ENCODE peak calls at places on chromosomes 16 and 17, in ten cellular contexts. F is ecto neural progenitor cell; S is SK-N-DZ; H is NCI-H1048; M is MV-4-11; Q is activated CD4-positive, alpha-beta T cell treated with anti-CD3 and anti-CD28 coated beads, Interleukin-2, amount 50 U/mL, for 48 hours; A is islet precursor cell; T is activated effector memory CD4-positive, alpha-beta T cell treated with anti-CD3 and anti-CD28 coated beads, Interleukin-2, amount 50 U/mL, for 16 hours; B is NT2/D1; U is thoracic aorta. N is an unnamed sample.

GRCh38 chr17:79657861-79658810 is 47.3 kb upstream of the RBFOX3 start:
- DNase-seq in T (no peak), H (no peak), B (no peak), F (peak), U (no peak), A (peak), Q (no peak), S (no peak), M (no peak), N (no peak)

GRCh38 chr16:76428858-76429257 is 151.7 kb downstream of the CNTNAP4 start:
- DNase-seq in F (no peak), B (no peak), M (peak), A (no peak), U (no peak), H (no peak), T (no peak), Q (no peak), S (no peak), N (no peak)

GRCh38 chr16:66894055-66894454 is 13.7 kb downstream of the PDP2 start:
- DNase-seq in H (no peak), T (no peak), A (no peak), S (no peak), F (no peak), Q (no peak), B (no peak), M (no peak), U (no peak), N (no peak)

GRCh38 chr16:67549240-67549639 is 13.1 kb upstream of the CTCF start:
- DNase-seq in F (no peak), M (no peak), S (no peak), Q (no peak), T (no peak), H (no peak), U (no peak), A (no peak), B (no peak), N (no peak)

GRCh38 chr16:57945740-57946138 is 25.2 kb downstream of the CNGB1 start:
- DNase-seq in A (no peak), F (no peak), M (no peak), S (peak), H (no peak), Q (no peak), U (no peak), T (no peak), B (no peak), N (no peak)

GRCh38 chr17:57876023-57876865 is 26.4 kb upstream of the MRPS23 start:
- DNase-seq in H (no peak), M (no peak), U (no peak), S (no peak), F (no peak), Q (no peak), B (no peak), T (no peak), A (peak), N (no peak)

GRCh38 chr17:80468222-80468621 is 8.2 kb downstream of the NPTX1 start:
- DNase-seq in U (no peak), F (peak), B (no peak), S (no peak), T (no peak), Q (no peak), A (peak), H (no peak), M (no peak), N (no peak)

GRCh38 chr17:63774141-63774981 is at the start of gene DDX42:
- DNase-seq in B (peak), F (peak), A (peak), M (peak), S (peak), T (peak), U (peak), Q (peak), H (no peak), N (peak)

GRCh38 chr17:38687291-38687690 is 12.5 kb upstream of the EPOP start:
- DNase-seq in A (no peak), M (no peak), S (no peak), U (no peak), B (no peak), H (no peak), F (no peak), T (no peak), Q (no peak), N (no peak)

GRCh38 chr17:5702951-5703510 is 118.7 kb upstream of the NLRP1 start:
- DNase-seq in U (no peak), B (peak), M (no peak), S (no peak), Q (no peak), F (peak), A (peak), T (no peak), H (no peak), N (no peak)

GRCh38 chr16:88561485-88562369 is 8.5 kb upstream of the ZC3H18 start:
- DNase-seq in M (peak), Q (peak), A (no peak), T (peak), U (no peak), F (peak), B (no peak), S (peak), H (no peak), N (no peak)

GRCh38 chr16:66927918-66928649 is 2.7 kb upstream of the RRAD start:
- DNase-seq in A (no peak), S (no peak), H (no peak), Q (no peak), B (no peak), T (no peak), F (no peak), U (no peak), M (peak), N (no peak)